ENCODE peak calls at places on chromosomes 11 and 22, in six cellular contexts. I is ovary; M is naive thymus-derived CD4-positive, alpha-beta T cell; C is BE2C; U is adrenal gland; D is mesendoderm. F is an unnamed sample.

GRCh38 chr11:27397619-27398412 is 34.8 kb upstream of the CCDC34 start:
- DNase-seq in U (no peak), M (no peak), I (no peak), C (no peak), D (no peak), F (no peak)

GRCh38 chr11:128859563-128860441 is 7.3 kb downstream of the KCNJ1 start:
- DNase-seq in M (peak), D (peak), C (peak), I (peak), U (peak), F (peak)

GRCh38 chr11:19512621-19513020 is 200.0 kb upstream of the NAV2 start:
- DNase-seq in I (no peak), D (no peak), U (no peak), M (no peak), C (no peak), F (no peak)

GRCh38 chr11:111642521-111642920 is 40.3 kb downstream of the SIK2 start:
- DNase-seq in U (no peak), M (no peak), C (no peak), I (no peak), D (no peak), F (no peak)

GRCh38 chr11:79040348-79040747 is 400.5 kb downstream of the TENM4 start:
- DNase-seq in I (no peak), M (no peak), C (no peak), D (no peak), U (no peak), F (no peak)

GRCh38 chr11:1782831-1783724 is 19.4 kb upstream of the CTSD start:
- DNase-seq in M (no peak), I (no peak), U (no peak), C (no peak), D (no peak), F (peak)

GRCh38 chr22:38706101-38706884 is 549 bp downstream of the GTPBP1 start:
- DNase-seq in C (peak), I (peak), M (peak), D (peak), U (peak), F (peak)

GRCh38 chr11:57323503-57324153 is 1.1 kb downstream of the TNKS1BP1 start:
- DNase-seq in M (no peak), C (no peak), D (no peak), I (no peak), U (no peak), F (peak)

GRCh38 chr11:44505591-44506054 is 59.8 kb upstream of the CD82 start:
- DNase-seq in D (peak), M (no peak), U (no peak), C (no peak), I (no peak), F (no peak)

GRCh38 chr11:31725176-31725575 is 85.9 kb downstream of the PAX6 start:
- DNase-seq in U (no peak), D (no peak), I (no peak), C (no peak), M (no peak), F (no peak)

GRCh38 chr11:45919276-45919675 is 1.6 kb upstream of the PEX16 start:
- DNase-seq in I (peak), D (no peak), C (no peak), M (peak), U (no peak), F (peak)

GRCh38 chr11:46330887-46331652 is 16.2 kb upstream of the DGKZ start:
- DNase-seq in M (peak), I (no peak), D (no peak), C (no peak), U (no peak), F (no peak)

GRCh38 chr11:7457211-7457610 is 28.1 kb upstream of the OLFML1 start:
- DNase-seq in M (no peak), U (peak), C (no peak), I (no peak), D (peak), F (no peak)

GRCh38 chr11:117097567-117098268 is 510 bp downstream of the SIK3 start:
- DNase-seq in I (peak), D (peak), C (peak), U (peak), M (peak), F (peak)

GRCh38 chr11:34080609-34081008 is 24.8 kb upstream of the NAT10 start:
- DNase-seq in C (no peak), I (no peak), U (no peak), M (no peak), D (no peak), F (no peak)

GRCh38 chr11:83284501-83285051 is 1.6 kb downstream of the CCDC90B start:
- DNase-seq in C (no peak), M (no peak), U (no peak), D (no peak), I (no peak), F (no peak)

GRCh38 chr11:122984186-122985011 is 2.8 kb upstream of the BSX start:
- DNase-seq in M (no peak), U (no peak), C (no peak), D (peak), I (no peak), F (peak)
- H3K4me3 ChIP-seq in M (peak), U (peak), C (peak), D (peak), I (peak), F (peak)

GRCh38 chr11:114036958-114037357 is 22.6 kb upstream of the ZBTB16 start:
- DNase-seq in U (no peak), D (no peak), I (no peak), M (no peak), C (no peak), F (no peak)

GRCh38 chr11:114039551-114039950 is 20.0 kb upstream of the ZBTB16 start:
- DNase-seq in U (no peak), D (no peak), C (no peak), M (no peak), I (no peak), F (no peak)

GRCh38 chr11:114034956-114035355 is 24.6 kb upstream of the ZBTB16 start:
- DNase-seq in M (no peak), C (no peak), I (no peak), U (no peak), D (no peak), F (no peak)

GRCh38 chr11:114033572-114033971 is 25.9 kb upstream of the ZBTB16 start:
- DNase-seq in C (no peak), D (no peak), I (no peak), U (no peak), M (no peak), F (no peak)

DNA sequence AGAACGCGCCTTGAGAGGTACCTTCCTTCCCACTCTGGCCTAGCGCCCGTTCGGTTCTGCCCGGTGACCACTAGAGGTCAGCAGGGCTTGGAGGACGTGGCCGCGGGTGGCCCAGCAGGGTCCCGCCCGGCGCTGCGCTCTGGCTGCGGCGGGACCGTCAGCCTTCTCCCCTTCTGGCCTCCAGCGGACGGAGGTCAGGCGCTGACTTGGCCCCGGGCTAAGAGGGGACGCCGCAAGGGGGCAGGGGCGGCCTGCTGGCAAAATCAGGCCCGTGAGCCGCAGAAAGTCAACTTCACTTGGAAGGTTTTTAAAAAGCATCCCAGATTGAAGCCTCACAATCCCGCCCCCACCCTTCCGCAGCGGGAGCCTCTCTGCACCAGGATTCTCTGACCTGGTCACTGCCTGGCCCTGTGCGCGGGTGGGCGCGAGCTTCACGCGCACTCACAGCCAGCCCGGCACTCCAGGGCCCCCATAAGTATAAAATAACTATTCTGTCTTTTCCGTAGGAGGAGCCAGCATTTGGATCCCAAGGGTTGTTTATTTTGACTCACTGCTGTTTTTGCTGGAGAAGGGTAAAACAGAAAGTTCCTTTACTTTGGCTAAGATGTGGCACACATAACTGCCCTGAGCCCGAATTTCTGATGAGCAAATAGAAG is 23.2 kb upstream of the ZBTB16 start:
- DNase-seq in D (peak), M (peak), I (peak), C (peak), U (peak), F (peak)
- H3K4me3 ChIP-seq in D (no peak), M (no peak), I (peak), C (peak), U (no peak), F (peak)

GRCh38 chr11:69012092-69013008 is 696 bp downstream of the MRGPRF start:
- DNase-seq in C (no peak), I (peak), M (no peak), D (no peak), U (no peak), F (peak)

GRCh38 chr11:69009441-69010211 is 3.4 kb downstream of the MRGPRF start:
- DNase-seq in U (no peak), I (peak), D (no peak), C (no peak), M (no peak), F (peak)

GRCh38 chr11:69010361-69010891 is 2.6 kb downstream of the MRGPRF start:
- DNase-seq in I (no peak), D (no peak), C (no peak), M (no peak), U (no peak), F (peak)

GRCh38 chr11:69011624-69012091 is 1.4 kb downstream of the MRGPRF start:
- DNase-seq in U (no peak), I (peak), M (no peak), C (no peak), D (no peak), F (no peak)

GRCh38 chr11:69010964-69011623 is 2.0 kb downstream of the MRGPRF start:
- DNase-seq in I (peak), D (peak), C (no peak), M (no peak), U (peak), F (peak)
- H3K4me3 ChIP-seq in I (peak), D (no peak), C (no peak), M (no peak), U (no peak), F (peak)

GRCh38 chr11:125588505-125588904 is 4.1 kb upstream of the STT3A start:
- DNase-seq in C (no peak), M (no peak), I (no peak), U (no peak), D (no peak), F (no peak)
- H3K4me3 ChIP-seq in C (no peak), M (no peak), I (no peak), U (no peak), D (no peak), F (no peak)

DNA sequence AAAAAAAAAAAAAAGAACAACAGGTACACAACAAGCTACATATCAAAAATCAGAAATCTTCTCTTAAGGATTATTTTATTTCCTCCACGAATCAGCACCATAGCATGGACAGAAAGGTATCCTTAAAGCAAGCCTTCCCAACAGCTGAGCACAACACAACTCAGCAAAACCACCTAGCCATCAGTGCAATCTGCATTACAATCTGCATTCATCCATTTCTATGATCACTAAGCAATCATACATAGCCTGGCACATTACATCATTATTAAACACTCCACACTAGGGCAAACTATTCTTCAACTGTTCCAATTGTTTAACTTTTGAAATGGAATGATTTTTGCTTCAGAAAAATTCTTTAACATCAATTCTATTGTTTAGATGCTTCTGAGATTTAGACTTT is 29.0 kb downstream of the MRTFA start:
- DNase-seq in U (no peak), C (no peak), D (no peak), M (no peak), I (no peak), F (no peak)
- H3K4me3 ChIP-seq in U (no peak), C (no peak), D (no peak), M (no peak), I (no peak), F (no peak)

DNA sequence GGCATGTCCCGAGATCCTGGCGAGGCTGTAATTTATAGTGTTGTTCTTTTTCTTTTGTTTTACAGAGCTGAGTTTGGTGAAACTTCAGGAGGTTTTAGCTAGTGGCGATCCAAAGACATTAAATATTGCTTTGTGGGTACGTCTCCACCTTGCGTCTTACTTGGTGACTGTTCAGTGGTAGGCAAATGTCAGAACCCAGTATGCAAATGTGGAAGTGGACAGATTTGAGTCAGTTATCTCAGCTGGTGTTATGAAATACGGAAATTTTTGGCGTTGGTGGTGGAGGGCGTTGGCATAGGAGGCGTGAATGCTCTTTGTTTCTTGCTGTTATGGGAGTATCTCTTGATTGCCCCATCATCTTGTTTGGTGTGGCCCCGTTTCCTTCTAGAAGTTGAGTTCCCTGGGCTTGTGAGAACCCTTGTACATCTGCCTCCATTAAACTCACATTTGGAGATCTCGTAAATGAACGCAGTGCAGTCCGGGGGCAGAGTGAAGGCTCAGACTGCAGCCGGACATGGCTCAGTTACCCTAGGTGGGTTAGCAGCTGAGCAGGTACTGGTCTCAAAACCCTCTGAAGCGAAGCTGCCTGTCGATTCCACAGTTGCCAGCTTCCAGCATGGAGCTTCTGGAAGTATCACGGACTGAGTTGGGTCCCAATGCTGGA is 39.9 kb downstream of the PTPRJ start:
- DNase-seq in D (no peak), C (no peak), I (no peak), M (no peak), U (peak), F (no peak)
- H3K4me3 ChIP-seq in D (no peak), C (no peak), I (no peak), M (no peak), U (no peak), F (no peak)

GRCh38 chr11:119361961-119362725 is 15.6 kb upstream of the MFRP start:
- DNase-seq in D (no peak), M (no peak), C (no peak), I (peak), U (no peak), F (no peak)

GRCh38 chr11:119363081-119363861 is 16.8 kb upstream of the MFRP start:
- DNase-seq in I (peak), M (no peak), C (no peak), U (peak), D (no peak), F (peak)

GRCh38 chr11:119362741-119363080 is 16.2 kb upstream of the MFRP start:
- DNase-seq in U (no peak), M (no peak), I (no peak), D (no peak), C (no peak), F (no peak)

GRCh38 chr11:119365071-119365591 is 16.4 kb downstream of the USP2 start:
- DNase-seq in M (no peak), U (peak), I (peak), C (no peak), D (no peak), F (no peak)

GRCh38 chr11:119363874-119364590 is 17.5 kb downstream of the USP2 start:
- DNase-seq in C (peak), M (peak), I (peak), D (peak), U (peak), F (peak)
- H3K4me3 ChIP-seq in C (peak), M (no peak), I (peak), D (no peak), U (no peak), F (peak)

GRCh38 chr22:17131686-17132085 is 10.5 kb upstream of the TMEM121B start:
- DNase-seq in D (peak), M (no peak), I (no peak), C (peak), U (no peak), F (peak)
- H3K4me3 ChIP-seq in D (no peak), M (no peak), I (no peak), C (no peak), U (no peak), F (no peak)

GRCh38 chr22:46259374-46259773 is 3.8 kb downstream of the PKDREJ start:
- DNase-seq in M (no peak), I (no peak), U (no peak), C (no peak), D (no peak), F (no peak)

GRCh38 chr22:46263208-46263575 is at the start of gene PKDREJ:
- DNase-seq in I (no peak), D (no peak), U (no peak), M (no peak), C (no peak), F (no peak)

GRCh38 chr22:46267431-46268279 is at the start of gene TTC38:
- DNase-seq in D (peak), I (peak), C (peak), U (peak), M (peak), F (peak)

GRCh38 chr22:46260038-46260437 is 3.1 kb downstream of the PKDREJ start:
- DNase-seq in I (no peak), M (no peak), C (no peak), U (no peak), D (no peak), F (no peak)

GRCh38 chr22:46262449-46263207 is 515 bp downstream of the PKDREJ start:
- DNase-seq in I (peak), D (peak), M (no peak), C (no peak), U (peak), F (peak)
- H3K4me3 ChIP-seq in I (peak), D (no peak), M (no peak), C (no peak), U (no peak), F (peak)